ENCODE peak calls at places on chromosome 5, in seven cellular contexts. D, M, B, G, Y, N and A are unnamed samples.

GRCh38 chr5:73182282-73182681 is 9.3 kb downstream of the TMEM174 start:
- DNase-seq in N (no peak), M (no peak), B (no peak), Y (no peak), D (no peak), G (no peak), A (no peak)

GRCh38 chr5:19044931-19045695 is 942.9 kb downstream of the CDH18 start:
- DNase-seq in G (no peak), D (no peak), Y (no peak), B (no peak), M (no peak), N (no peak), A (no peak)

GRCh38 chr5:179806250-179807045 is at the start of gene MGAT4B:
- DNase-seq in M (peak), B (peak), D (peak), G (no peak), N (no peak), Y (no peak), A (no peak)

GRCh38 chr5:126460459-126460858 is 37.2 kb downstream of the GRAMD2B start:
- DNase-seq in N (no peak), D (no peak), G (no peak), B (no peak), Y (no peak), M (no peak), A (no peak)

GRCh38 chr5:151204051-151204450 is 19.8 kb downstream of the CCDC69 start:
- DNase-seq in M (no peak), B (no peak), Y (no peak), D (no peak), G (no peak), N (no peak), A (no peak)

GRCh38 chr5:1344975-1345838 is at the start of gene CLPTM1L:
- DNase-seq in G (peak), B (peak), M (peak), N (peak), Y (peak), D (peak), A (peak)

GRCh38 chr5:101473483-101473882 is 570.4 kb upstream of the ST8SIA4 start:
- DNase-seq in Y (no peak), G (no peak), M (no peak), D (peak), N (peak), B (no peak), A (no peak)

GRCh38 chr5:102211165-102211564 is 84.9 kb downstream of the SLCO4C1 start:
- DNase-seq in M (no peak), B (no peak), D (no peak), N (no peak), Y (peak), G (no peak), A (no peak)

GRCh38 chr5:89988998-89989690 is 420.4 kb downstream of the CETN3 start:
- DNase-seq in G (no peak), Y (no peak), B (no peak), M (no peak), D (no peak), N (no peak), A (no peak)

GRCh38 chr5:166596043-166596442 is 1695.4 kb upstream of the WWC1 start:
- DNase-seq in B (no peak), D (no peak), M (no peak), Y (no peak), N (no peak), G (no peak), A (no peak)

GRCh38 chr5:107565791-107566536 is 104.8 kb downstream of the EFNA5 start:
- DNase-seq in B (no peak), N (no peak), G (no peak), Y (no peak), M (no peak), D (no peak), A (no peak)

GRCh38 chr5:179906795-179907569 is 715 bp downstream of the TBC1D9B start:
- DNase-seq in B (peak), Y (no peak), M (peak), D (peak), N (no peak), G (no peak), A (no peak)

GRCh38 chr5:132410451-132411381 is 41.2 kb downstream of the SLC22A5 start:
- DNase-seq in M (peak), B (peak), D (peak), G (no peak), N (no peak), Y (peak), A (peak)

GRCh38 chr5:122576266-122577016 is 198.4 kb upstream of the SNX2 start:
- DNase-seq in N (no peak), G (no peak), M (no peak), B (no peak), Y (no peak), D (no peak), A (no peak)

GRCh38 chr5:43802119-43802518 is 199.1 kb downstream of the NNT start:
- DNase-seq in N (no peak), G (no peak), B (no peak), M (no peak), D (peak), Y (no peak), A (no peak)

GRCh38 chr5:78573318-78573717 is 75.3 kb downstream of the LHFPL2 start:
- DNase-seq in N (peak), M (no peak), Y (no peak), D (no peak), B (no peak), G (no peak), A (no peak)

GRCh38 chr5:73483676-73484075 is 14.6 kb upstream of the BTF3 start:
- DNase-seq in M (no peak), G (no peak), Y (no peak), B (no peak), N (no peak), D (no peak), A (no peak)

GRCh38 chr5:69415584-69415958 is 655 bp downstream of the MARVELD2 start:
- DNase-seq in B (no peak), M (no peak), Y (peak), D (no peak), N (no peak), G (peak), A (no peak)

GRCh38 chr5:132238901-132239500 is 11.3 kb upstream of the P4HA2 start:
- DNase-seq in N (no peak), B (no peak), M (no peak), D (no peak), Y (no peak), G (no peak), A (no peak)

GRCh38 chr5:16350816-16351215 is 114.8 kb downstream of the ZNF622 start:
- DNase-seq in N (no peak), D (no peak), G (no peak), B (no peak), Y (no peak), M (no peak), A (no peak)

GRCh38 chr5:143041972-143042770 is 272.0 kb downstream of the ARHGAP26 start:
- DNase-seq in M (no peak), Y (no peak), D (peak), G (no peak), N (no peak), B (no peak), A (no peak)

GRCh38 chr5:78972654-78973428 is 12.3 kb downstream of the ARSB start:
- DNase-seq in M (no peak), B (no peak), D (peak), Y (no peak), N (no peak), G (no peak), A (no peak)

GRCh38 chr5:86118542-86118941 is 499.2 kb upstream of the COX7C start:
- DNase-seq in G (peak), M (no peak), N (no peak), D (no peak), B (no peak), Y (peak), A (peak)

GRCh38 chr5:22319798-22320197 is 533.3 kb downstream of the CDH12 start:
- DNase-seq in N (no peak), G (no peak), B (no peak), M (no peak), D (no peak), Y (no peak), A (no peak)

GRCh38 chr5:675111-675875 is 17.9 kb downstream of the TPPP start:
- DNase-seq in G (no peak), N (no peak), M (no peak), B (no peak), Y (no peak), D (no peak), A (no peak)

GRCh38 chr5:50325237-50325832 is 115.8 kb downstream of the EMB start:
- DNase-seq in G (peak), Y (no peak), M (no peak), B (peak), D (peak), N (no peak), A (no peak)

GRCh38 chr5:45521067-45521466 is 175.1 kb downstream of the HCN1 start:
- DNase-seq in B (peak), M (peak), Y (peak), N (no peak), D (peak), G (peak), A (peak)

GRCh38 chr5:145921211-145921610 is 15.2 kb upstream of the SH3RF2 start:
- DNase-seq in Y (no peak), M (no peak), N (no peak), G (no peak), D (peak), B (no peak), A (no peak)
- TF ChIP-seq CEBPB in Y (no peak), M (no peak), N (no peak), G (no peak), D (no peak), B (no peak), A (no peak)

GRCh38 chr5:159820692-159821091 is 95.6 kb upstream of the ADRA1B start:
- DNase-seq in B (no peak), G (no peak), D (no peak), M (no peak), N (no peak), Y (no peak), A (no peak)
- TF ChIP-seq CEBPB in B (no peak), G (no peak), D (no peak), M (no peak), N (no peak), Y (no peak), A (no peak)

GRCh38 chr5:139744471-139745120 is 51.0 kb upstream of the PSD2 start:
- DNase-seq in G (no peak), Y (no peak), B (no peak), M (no peak), D (no peak), N (no peak), A (no peak)
- TF ChIP-seq CEBPB in G (no peak), Y (no peak), B (no peak), M (no peak), D (no peak), N (no peak), A (no peak)

GRCh38 chr5:71719092-71719964 is at the start of gene CARTPT:
- DNase-seq in B (peak), G (no peak), Y (no peak), D (peak), N (no peak), M (peak), A (no peak)

GRCh38 chr5:71714911-71715310 is 4.2 kb upstream of the CARTPT start:
- DNase-seq in M (no peak), D (no peak), Y (no peak), G (no peak), N (no peak), B (no peak), A (no peak)
- TF ChIP-seq CEBPB in M (no peak), D (no peak), Y (no peak), G (no peak), N (no peak), B (no peak), A (no peak)

DNA sequence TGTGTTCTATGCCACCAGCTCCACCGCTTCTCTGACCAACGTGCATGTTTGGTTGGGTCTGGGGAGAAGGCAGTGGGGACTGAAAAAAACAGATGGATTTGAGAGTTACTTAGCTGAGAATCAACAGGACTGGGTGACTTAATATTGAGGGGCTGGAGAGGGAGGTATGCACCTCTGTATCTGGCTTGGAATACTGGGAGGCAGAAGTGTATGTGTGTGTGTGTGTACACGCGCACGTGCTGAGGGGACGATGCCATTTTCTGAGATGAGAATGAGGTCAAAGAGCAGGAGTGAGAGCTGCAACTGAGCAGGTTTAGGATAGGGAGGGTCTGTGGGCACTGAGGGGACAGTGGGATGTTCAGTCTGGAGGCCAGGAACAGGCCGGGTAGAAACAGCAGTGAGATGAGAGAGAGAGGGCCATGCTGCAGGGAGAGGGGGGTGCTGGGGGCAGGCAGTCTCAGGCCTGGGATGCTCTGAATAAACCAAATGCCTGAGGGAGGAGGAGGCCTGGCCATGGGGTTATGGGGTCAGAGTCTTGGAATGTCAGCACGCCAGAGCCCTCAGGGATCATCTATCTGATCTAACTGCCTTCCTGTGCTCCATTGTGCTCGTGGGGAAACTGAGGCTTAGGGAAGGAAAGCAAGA is 14.0 kb downstream of the PDGFRB start:
- DNase-seq in B (no peak), G (no peak), Y (no peak), N (no peak), M (no peak), D (peak), A (no peak)
- TF ChIP-seq CEBPB in B (no peak), G (no peak), Y (no peak), N (no peak), M (no peak), D (no peak), A (no peak)

GRCh38 chr5:14591548-14591947 is 10.0 kb downstream of the OTULINL start:
- DNase-seq in Y (no peak), G (no peak), B (no peak), N (no peak), M (no peak), D (peak), A (no peak)
- TF ChIP-seq CEBPB in Y (no peak), G (no peak), B (no peak), N (no peak), M (no peak), D (no peak), A (no peak)